ENCODE peak calls at places on chromosomes 11 and 22, in nine cellular contexts. Q is DND-41, Z is left ventricle myocardium inferior, O is GM13976, F is BJ, W is coronary artery, M is colonic mucosa, H is psoas muscle, I is RWPE1. U is an unnamed sample.

GRCh38 chr22:41290262-41291221 is 4.6 kb upstream of the RANGAP1 start:
- DNase-seq in Q (no peak), Z (no peak), O (no peak), F (peak), W (no peak), M (no peak), H (no peak), I (peak), U (no peak)

GRCh38 chr22:42716221-42716620 is 4.4 kb downstream of the A4GALT start:
- DNase-seq in Q (no peak), Z (no peak), O (peak), F (no peak), W (no peak), M (no peak), H (no peak), I (no peak), U (no peak)

GRCh38 chr11:94792453-94792852 is 24.3 kb downstream of the AMOTL1 start:
- DNase-seq in Q (no peak), Z (no peak), O (no peak), F (no peak), W (no peak), M (no peak), H (no peak), I (no peak), U (no peak)

GRCh38 chr22:22836635-22837034 is 51.0 kb upstream of the IGLL5 start:
- DNase-seq in Q (no peak), Z (no peak), O (no peak), F (no peak), W (no peak), M (no peak), H (no peak), I (no peak), U (no peak)

GRCh38 chr11:110935018-110935640 is 222.9 kb upstream of the ARHGAP20 start:
- DNase-seq in Q (no peak), Z (no peak), O (no peak), F (no peak), W (no peak), M (no peak), H (no peak), I (no peak), U (no peak)

GRCh38 chr11:7524831-7525230 is 11.0 kb downstream of the PPFIBP2 start:
- DNase-seq in Q (no peak), Z (no peak), O (no peak), F (no peak), W (no peak), M (no peak), H (no peak), I (no peak), U (no peak)

GRCh38 chr11:130600139-130600538 is 151.7 kb downstream of the ADAMTS15 start:
- DNase-seq in Q (no peak), Z (no peak), O (no peak), F (no peak), W (no peak), M (no peak), H (no peak), I (no peak), U (no peak)

GRCh38 chr11:134027671-134028070 is 41.2 kb upstream of the JAM3 start:
- DNase-seq in Q (peak), Z (no peak), O (no peak), F (no peak), W (no peak), M (no peak), H (no peak), I (no peak), U (no peak)

GRCh38 chr11:112477929-112478317 is 217.3 kb upstream of the PLET1 start:
- DNase-seq in Q (no peak), Z (no peak), O (no peak), F (no peak), W (no peak), M (no peak), H (no peak), I (no peak), U (no peak)

GRCh38 chr11:120354068-120354467 is 17.9 kb downstream of the ARHGEF12 start:
- DNase-seq in Q (no peak), Z (no peak), O (no peak), F (no peak), W (no peak), M (no peak), H (no peak), I (no peak), U (no peak)

GRCh38 chr22:37199839-37200161 is 11.8 kb upstream of the C1QTNF6 start:
- DNase-seq in Q (no peak), Z (no peak), O (no peak), F (no peak), W (no peak), M (peak), H (no peak), I (no peak), U (no peak)

GRCh38 chr22:43225609-43226008 is 38.7 kb upstream of the TTLL12 start:
- DNase-seq in Q (no peak), Z (no peak), O (no peak), F (no peak), W (no peak), M (no peak), H (no peak), I (no peak), U (no peak)

GRCh38 chr22:23137905-23138520 is 3.8 kb downstream of the RSPH14 start:
- DNase-seq in Q (peak), Z (no peak), O (peak), F (no peak), W (no peak), M (no peak), H (no peak), I (no peak), U (peak)

GRCh38 chr22:46934746-46935491 is 172.5 kb downstream of the TBC1D22A start:
- DNase-seq in Q (no peak), Z (no peak), O (peak), F (peak), W (no peak), M (peak), H (peak), I (peak), U (peak)

GRCh38 chr11:60756307-60757032 is at the start of gene MS4A15:
- DNase-seq in Q (peak), Z (no peak), O (peak), F (no peak), W (peak), M (no peak), H (no peak), I (peak), U (peak)
- TF ChIP-seq CTCF in Q (peak), Z (no peak), O (peak), F (peak), W (no peak), M (peak), H (no peak), I (no peak), U (peak)

DNA sequence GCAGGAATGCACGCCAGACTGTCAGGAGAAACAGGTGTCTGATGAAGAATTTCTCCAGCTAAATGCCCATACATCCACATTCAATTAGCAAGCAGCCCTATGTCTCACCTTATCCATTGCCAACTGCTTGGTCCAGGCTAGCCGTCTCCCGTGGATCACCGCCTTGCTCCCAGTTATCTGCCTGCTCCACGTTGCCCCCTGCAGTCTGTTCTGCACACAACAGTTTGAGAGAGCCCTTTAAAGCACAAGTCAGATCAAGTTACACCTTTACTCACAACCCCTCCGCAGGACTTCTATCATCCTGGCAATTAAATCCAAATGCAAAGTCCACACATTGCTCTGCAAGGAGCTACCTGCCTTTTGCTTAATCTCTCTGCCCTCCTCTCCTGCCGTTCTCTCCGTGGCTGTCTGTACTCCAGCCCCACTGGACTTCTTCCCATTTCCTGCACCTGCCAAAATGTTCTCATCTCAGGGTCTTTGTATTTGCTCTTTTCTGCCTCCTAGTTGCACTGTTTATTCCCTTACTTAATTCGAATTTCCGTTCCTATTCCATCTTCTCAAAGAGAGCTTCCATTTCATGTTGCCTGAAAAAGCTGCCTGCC is 185.3 kb upstream of the LARGE1 start:
- DNase-seq in Q (peak), Z (peak), O (peak), F (no peak), W (no peak), M (peak), H (peak), I (no peak), U (peak)
- TF ChIP-seq CTCF in Q (peak), Z (peak), O (peak), F (no peak), W (no peak), M (peak), H (peak), I (no peak), U (peak)

GRCh38 chr22:35517769-35518530 is 22.7 kb upstream of the RASD2 start:
- DNase-seq in Q (no peak), Z (no peak), O (no peak), F (no peak), W (no peak), M (peak), H (no peak), I (peak), U (no peak)

GRCh38 chr22:35519306-35520000 is 21.2 kb upstream of the RASD2 start:
- DNase-seq in Q (no peak), Z (no peak), O (no peak), F (no peak), W (no peak), M (no peak), H (no peak), I (no peak), U (no peak)

GRCh38 chr22:35516723-35517122 is 23.9 kb upstream of the RASD2 start:
- DNase-seq in Q (no peak), Z (no peak), O (no peak), F (no peak), W (no peak), M (no peak), H (no peak), I (no peak), U (no peak)

GRCh38 chr22:35518781-35519180 is 21.9 kb upstream of the RASD2 start:
- DNase-seq in Q (no peak), Z (no peak), O (no peak), F (no peak), W (no peak), M (no peak), H (no peak), I (no peak), U (no peak)

DNA sequence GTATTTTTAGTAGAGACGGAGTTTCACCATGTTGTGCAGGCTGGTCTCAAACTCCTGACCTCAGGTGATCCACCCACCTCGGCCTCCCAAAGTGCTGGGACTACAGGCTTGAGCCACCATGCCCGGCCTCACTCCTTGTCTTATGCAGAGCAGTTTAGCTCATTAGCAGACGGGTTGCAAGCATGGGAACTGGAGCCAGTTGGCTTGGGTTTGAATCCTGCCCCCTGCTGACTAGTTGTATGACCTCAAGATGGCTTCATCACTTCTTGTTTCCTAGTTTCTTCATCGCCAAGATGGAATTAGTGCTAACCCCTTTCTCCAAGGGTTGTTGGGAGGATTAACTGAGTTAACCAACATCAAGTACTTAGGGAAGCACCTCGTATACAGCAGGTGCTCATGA is 23.4 kb upstream of the RASD2 start:
- DNase-seq in Q (no peak), Z (no peak), O (no peak), F (no peak), W (no peak), M (no peak), H (no peak), I (no peak), U (no peak)
- TF ChIP-seq CTCF in Q (peak), Z (no peak), O (no peak), F (no peak), W (no peak), M (no peak), H (no peak), I (no peak), U (no peak)

GRCh38 chr11:92811341-92811740 is 158.1 kb upstream of the MTNR1B start:
- DNase-seq in Q (no peak), Z (no peak), O (no peak), F (no peak), W (no peak), M (no peak), H (no peak), I (peak), U (no peak)

GRCh38 chr11:92812841-92813240 is 156.6 kb upstream of the MTNR1B start:
- DNase-seq in Q (no peak), Z (no peak), O (no peak), F (no peak), W (no peak), M (no peak), H (no peak), I (no peak), U (no peak)

GRCh38 chr11:92808009-92808408 is 161.4 kb upstream of the MTNR1B start:
- DNase-seq in Q (no peak), Z (no peak), O (no peak), F (no peak), W (no peak), M (no peak), H (no peak), I (no peak), U (no peak)

DNA sequence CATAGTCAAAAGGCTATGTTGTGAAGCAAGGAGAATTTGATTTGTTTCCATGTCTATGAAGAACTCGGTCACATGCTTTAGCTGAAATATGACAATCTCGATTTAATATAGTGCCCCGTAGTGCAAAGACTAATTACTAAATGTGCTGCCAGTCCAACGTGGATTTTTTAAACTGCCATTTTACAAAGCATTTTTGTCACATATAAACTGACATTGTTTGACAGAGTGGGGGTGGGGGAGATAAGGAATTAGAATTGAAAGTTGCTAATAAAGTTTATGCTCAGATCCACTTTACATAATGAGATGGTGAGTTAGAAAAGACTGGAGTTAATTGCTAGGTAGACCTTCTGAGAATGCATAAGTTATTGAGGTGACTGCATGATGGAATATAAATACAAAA is 159.0 kb upstream of the MTNR1B start:
- DNase-seq in Q (no peak), Z (no peak), O (no peak), F (no peak), W (no peak), M (no peak), H (no peak), I (no peak), U (no peak)
- TF ChIP-seq CTCF in Q (no peak), Z (no peak), O (no peak), F (no peak), W (no peak), M (no peak), H (no peak), I (no peak), U (no peak)

GRCh38 chr11:65547446-65548125 is 10.6 kb downstream of the LTBP3 start:
- DNase-seq in Q (no peak), Z (no peak), O (no peak), F (no peak), W (no peak), M (no peak), H (no peak), I (no peak), U (no peak)
- TF ChIP-seq CTCF in Q (no peak), Z (no peak), O (no peak), F (no peak), W (no peak), M (no peak), H (no peak), I (no peak), U (no peak)

DNA sequence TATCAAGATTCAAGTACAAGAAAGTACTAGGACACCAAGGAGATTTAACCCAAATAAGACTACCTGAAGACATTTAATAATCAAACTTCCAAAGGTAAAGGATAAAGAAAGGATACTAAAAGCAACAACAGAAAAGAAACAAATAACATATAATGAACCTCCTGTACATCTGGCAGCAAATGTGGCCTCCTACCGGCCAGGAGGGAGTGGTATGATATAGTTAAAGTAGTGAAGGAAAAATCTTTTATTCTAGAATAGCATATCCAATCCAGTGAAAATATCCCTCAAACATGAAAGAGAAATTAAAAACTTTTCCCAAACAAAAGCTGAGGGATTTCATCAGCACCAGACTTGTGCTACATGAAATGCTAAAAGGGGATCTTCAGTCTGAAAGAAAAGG is 104.7 kb upstream of the GUCY1A2 start:
- DNase-seq in Q (no peak), Z (no peak), O (no peak), F (no peak), W (no peak), M (no peak), H (no peak), I (no peak), U (no peak)
- TF ChIP-seq CTCF in Q (no peak), Z (no peak), O (no peak), F (no peak), W (no peak), M (no peak), H (no peak), I (no peak), U (no peak)

U was measured in GM10248.